ENCODE peak calls at places on chromosome 2, in six cellular contexts. C is heart left ventricle; X is ureter; L is ELF-1; R is activated naive CD8-positive, alpha-beta T cell treated with anti-CD3 and anti-CD28 coated beads, Interleukin-2, amount 50 U/mL, for 24 hours; Z is BJ. F is an unnamed sample.

GRCh38 chr2:19361325-19361990 is 3.0 kb upstream of the OSR1 start:
- DNase-seq in R (no peak), C (no peak), X (no peak), Z (no peak), L (peak), F (no peak)

GRCh38 chr2:112147796-112148195 is 9.6 kb downstream of the FBLN7 start:
- DNase-seq in X (no peak), C (peak), R (no peak), Z (no peak), L (no peak), F (no peak)

GRCh38 chr2:219454217-219454616 is 19.6 kb downstream of the SPEG start:
- DNase-seq in X (no peak), L (no peak), R (no peak), Z (no peak), C (no peak), F (no peak)

GRCh38 chr2:71807969-71808451 is 339.7 kb downstream of the CYP26B1 start:
- DNase-seq in R (no peak), X (peak), L (no peak), C (peak), Z (no peak), F (no peak)

GRCh38 chr2:160630801-160631590 is 137.4 kb upstream of the RBMS1 start:
- DNase-seq in X (no peak), C (peak), R (no peak), Z (no peak), L (no peak), F (no peak)

GRCh38 chr2:96526101-96526591 is 10.4 kb upstream of the ARID5A start:
- DNase-seq in R (no peak), Z (no peak), L (no peak), C (no peak), X (no peak), F (no peak)

GRCh38 chr2:69011611-69012157 is 1.3 kb upstream of the ANTXR1 start:
- DNase-seq in Z (no peak), R (no peak), X (no peak), L (no peak), C (no peak), F (no peak)

GRCh38 chr2:101400048-101400447 is 12.7 kb upstream of the CREG2 start:
- DNase-seq in X (peak), C (no peak), Z (no peak), L (no peak), R (no peak), F (no peak)

GRCh38 chr2:176827269-176827668 is 385.3 kb upstream of the HNRNPA3 start:
- DNase-seq in R (peak), C (no peak), X (no peak), L (no peak), Z (no peak), F (no peak)

GRCh38 chr2:67572721-67573485 is 175.8 kb downstream of the ETAA1 start:
- DNase-seq in R (no peak), C (no peak), L (no peak), Z (no peak), X (no peak), F (no peak)

GRCh38 chr2:58237741-58238140 is 3.4 kb downstream of the FANCL start:
- DNase-seq in X (no peak), L (no peak), C (no peak), Z (no peak), R (no peak), F (no peak)

GRCh38 chr2:55761024-55761423 is 67.4 kb upstream of the PNPT1 start:
- DNase-seq in R (no peak), Z (no peak), X (no peak), C (no peak), L (no peak), F (no peak)

GRCh38 chr2:234670052-234670451 is 173.2 kb upstream of the ARL4C start:
- DNase-seq in L (no peak), X (no peak), R (no peak), C (no peak), Z (no peak), F (no peak)

GRCh38 chr2:71682341-71682740 is 229.0 kb downstream of the DYSF start:
- DNase-seq in X (no peak), R (no peak), Z (no peak), L (no peak), C (peak), F (no peak)

GRCh38 chr2:53969285-53970094 is 1.3 kb downstream of the PSME4 start:
- DNase-seq in Z (no peak), L (no peak), X (no peak), R (no peak), C (no peak), F (no peak)

GRCh38 chr2:238970553-238971081 is 122.7 kb downstream of the TWIST2 start:
- DNase-seq in L (peak), C (peak), Z (no peak), R (peak), X (peak), F (peak)

GRCh38 chr2:172179045-172179742 is 76.5 kb upstream of the DLX2 start:
- DNase-seq in C (no peak), L (peak), R (peak), Z (no peak), X (no peak), F (no peak)

GRCh38 chr2:74267068-74267467 is 68.7 kb downstream of the MTHFD2 start:
- DNase-seq in L (no peak), X (no peak), R (peak), C (no peak), Z (no peak), F (no peak)

GRCh38 chr2:23423873-23424680 is 39.1 kb downstream of the KLHL29 start:
- DNase-seq in L (no peak), R (no peak), X (peak), Z (no peak), C (no peak), F (no peak)

GRCh38 chr2:28293416-28293815 is 99.2 kb upstream of the FOSL2 start:
- DNase-seq in L (no peak), X (no peak), R (no peak), Z (no peak), C (no peak), F (no peak)

GRCh38 chr2:3264010-3264744 is 113.4 kb downstream of the EIPR1 start:
- DNase-seq in R (no peak), Z (no peak), X (no peak), C (peak), L (no peak), F (no peak)

GRCh38 chr2:12455626-12456025 is 261.1 kb upstream of the TRIB2 start:
- DNase-seq in C (no peak), X (no peak), L (no peak), R (no peak), Z (no peak), F (no peak)

GRCh38 chr2:111975053-111975552 is 76.7 kb downstream of the MERTK start:
- DNase-seq in C (no peak), R (no peak), L (peak), X (peak), Z (peak), F (no peak)

GRCh38 chr2:222290691-222291484 is 7.9 kb downstream of the PAX3 start:
- DNase-seq in Z (no peak), R (no peak), L (peak), C (no peak), X (no peak), F (no peak)

GRCh38 chr2:239736358-239737143 is 288.6 kb downstream of the NDUFA10 start:
- DNase-seq in X (no peak), C (no peak), R (no peak), L (no peak), Z (no peak), F (no peak)

GRCh38 chr2:88874063-88874657 is 182.7 kb downstream of the RPIA start:
- DNase-seq in Z (no peak), R (peak), C (no peak), X (no peak), L (no peak), F (no peak)

GRCh38 chr2:237511885-237512405 is 24.9 kb downstream of the MLPH start:
- DNase-seq in L (no peak), Z (no peak), X (no peak), R (no peak), C (no peak), F (no peak)

GRCh38 chr2:149544692-149545091 is 42.9 kb downstream of the MMADHC start:
- DNase-seq in L (no peak), Z (no peak), R (no peak), X (no peak), C (no peak), F (no peak)

F was measured in progenitor cell of endocrine pancreas.